ENCODE peak calls at places on chromosomes 12 and 14, in five cellular contexts. H, B, G, J and O are unnamed samples.

GRCh38 chr14:35292051-35292769 is at the start of gene PSMA6:
- DNase-seq in H (peak), B (peak), G (peak), J (peak), O (peak)

GRCh38 chr12:122226366-122227222 is 742 bp upstream of the DIABLO start:
- DNase-seq in H (no peak), B (no peak), G (no peak), J (no peak), O (no peak)

GRCh38 chr14:101862177-101862576 is 100.7 kb downstream of the PPP2R5C start:
- DNase-seq in H (no peak), B (no peak), G (no peak), J (no peak), O (no peak)

GRCh38 chr12:71694099-71694820 is 8.4 kb downstream of the TMEM19 start:
- DNase-seq in H (no peak), B (no peak), G (no peak), J (no peak), O (no peak)

GRCh38 chr12:25904442-25904841 is 54.0 kb upstream of the RASSF8 start:
- DNase-seq in H (no peak), B (no peak), G (no peak), J (no peak), O (no peak)

GRCh38 chr14:93789366-93790130 is 1.3 kb upstream of the PRIMA1 start:
- DNase-seq in H (peak), B (no peak), G (no peak), J (no peak), O (no peak)

GRCh38 chr12:66623455-66623854 is 55.4 kb downstream of the GRIP1 start:
- DNase-seq in H (no peak), B (no peak), G (no peak), J (no peak), O (no peak)

GRCh38 chr14:100674897-100675618 is 51.6 kb upstream of the DLK1 start:
- DNase-seq in H (peak), B (no peak), G (no peak), J (no peak), O (no peak)

GRCh38 chr14:21852061-21852664 is 178.5 kb upstream of the OR4E1 start:
- DNase-seq in H (peak), B (peak), G (peak), J (peak), O (peak)

GRCh38 chr12:124928095-124928911 is 13.9 kb upstream of the UBC start:
- DNase-seq in H (no peak), B (no peak), G (peak), J (peak), O (peak)

GRCh38 chr14:22358726-22359125 is 230.3 kb downstream of the DAD1 start:
- DNase-seq in H (no peak), B (no peak), G (no peak), J (no peak), O (no peak)

GRCh38 chr12:118591-118990 is 52.0 kb downstream of the IQSEC3 start:
- DNase-seq in H (no peak), B (no peak), G (no peak), J (no peak), O (no peak)

GRCh38 chr14:65333926-65334687 is 78.4 kb upstream of the FUT8 start:
- DNase-seq in H (no peak), B (no peak), G (no peak), J (no peak), O (no peak)

GRCh38 chr12:17372508-17372907 is 717.5 kb downstream of the RERGL start:
- DNase-seq in H (no peak), B (no peak), G (no peak), J (no peak), O (no peak)

GRCh38 chr14:20093442-20093841 is 17.1 kb upstream of the OR4K17 start:
- DNase-seq in H (no peak), B (no peak), G (no peak), J (no peak), O (no peak)

GRCh38 chr12:22856120-22856699 is 231.2 kb downstream of the ETNK1 start:
- DNase-seq in H (peak), B (peak), G (peak), J (peak), O (peak)

GRCh38 chr14:77133718-77134338 is 7.8 kb downstream of the ZDHHC22 start:
- DNase-seq in H (no peak), B (peak), G (peak), J (no peak), O (peak)

GRCh38 chr12:532908-533565 is 73.3 kb downstream of the B4GALNT3 start:
- DNase-seq in H (no peak), B (no peak), G (no peak), J (no peak), O (no peak)

GRCh38 chr14:96748371-96748770 is 48.8 kb upstream of the VRK1 start:
- DNase-seq in H (no peak), B (no peak), G (no peak), J (no peak), O (no peak)

GRCh38 chr12:106248177-106248848 is 493 bp upstream of the CKAP4 start:
- DNase-seq in H (no peak), B (peak), G (no peak), J (no peak), O (peak)

GRCh38 chr14:49861581-49861922 is 9.0 kb upstream of the NEMF start:
- DNase-seq in H (peak), B (no peak), G (peak), J (no peak), O (peak)

GRCh38 chr12:6899837-6900519 is 4.6 kb upstream of the LRRC23 start:
- DNase-seq in H (no peak), B (peak), G (no peak), J (no peak), O (no peak)

GRCh38 chr14:33848706-33849454 is 102.0 kb downstream of the EGLN3 start:
- DNase-seq in H (peak), B (peak), G (peak), J (peak), O (peak)

GRCh38 chr12:43669373-43669772 is 89.2 kb downstream of the PUS7L start:
- DNase-seq in H (no peak), B (no peak), G (no peak), J (no peak), O (no peak)

GRCh38 chr14:22423958-22424357 is 165.1 kb downstream of the DAD1 start:
- DNase-seq in H (no peak), B (no peak), G (no peak), J (no peak), O (no peak)

GRCh38 chr14:65073605-65074201 is 28.6 kb downstream of the MAX start:
- DNase-seq in H (no peak), B (peak), G (no peak), J (no peak), O (peak)

GRCh38 chr12:28313631-28314030 is 123.4 kb downstream of the CCDC91 start:
- DNase-seq in H (no peak), B (no peak), G (no peak), J (no peak), O (no peak)

GRCh38 chr14:77276295-77276935 is 5.4 kb upstream of the NGB start:
- DNase-seq in H (no peak), B (no peak), G (no peak), J (no peak), O (no peak)

GRCh38 chr14:69543341-69544249 is 31.1 kb downstream of the CCDC177 start:
- DNase-seq in H (no peak), B (no peak), G (no peak), J (peak), O (no peak)

GRCh38 chr14:22333408-22334274 is 255.4 kb downstream of the DAD1 start:
- DNase-seq in H (no peak), B (peak), G (peak), J (peak), O (peak)

GRCh38 chr12:52795694-52796428 is at the start of gene KRT3:
- DNase-seq in H (no peak), B (no peak), G (no peak), J (no peak), O (no peak)

GRCh38 chr14:52080817-52081755 is 12.2 kb upstream of the NID2 start:
- DNase-seq in H (no peak), B (peak), G (no peak), J (peak), O (no peak)

GRCh38 chr12:29317556-29318363 is 63.2 kb downstream of the ERGIC2 start:
- DNase-seq in H (peak), B (peak), G (peak), J (peak), O (peak)

GRCh38 chr12:133129368-133130037 is 571 bp downstream of the ZNF891 start:
- DNase-seq in H (no peak), B (peak), G (no peak), J (no peak), O (no peak)

GRCh38 chr14:36396798-36397197 is 76.4 kb upstream of the MBIP start:
- DNase-seq in H (no peak), B (no peak), G (no peak), J (no peak), O (no peak)

GRCh38 chr14:59360923-59361794 is 104.0 kb downstream of the GPR135 start:
- DNase-seq in H (peak), B (peak), G (peak), J (peak), O (no peak)

GRCh38 chr12:10154145-10154496 is 17.8 kb downstream of the OLR1 start:
- DNase-seq in H (peak), B (no peak), G (no peak), J (no peak), O (no peak)

GRCh38 chr12:12819752-12820311 is 6.7 kb downstream of the DDX47 start:
- DNase-seq in H (no peak), B (no peak), G (peak), J (no peak), O (no peak)

GRCh38 chr14:69342928-69343525 is 55.1 kb downstream of the ERH start:
- DNase-seq in H (no peak), B (no peak), G (no peak), J (no peak), O (no peak)

GRCh38 chr12:2548095-2548494 is 246.7 kb upstream of the FKBP4 start:
- DNase-seq in H (no peak), B (no peak), G (no peak), J (no peak), O (no peak)
- TF ChIP-seq JUND in H (no peak), B (no peak), G (no peak), J (no peak), O (no peak)

GRCh38 chr14:74863274-74863673 is 12.7 kb downstream of the PROX2 start:
- DNase-seq in H (no peak), B (no peak), G (no peak), J (no peak), O (no peak)

GRCh38 chr14:74866708-74867389 is 9.1 kb downstream of the PROX2 start:
- DNase-seq in H (no peak), B (no peak), G (no peak), J (no peak), O (no peak)

GRCh38 chr14:74864193-74864592 is 11.8 kb downstream of the PROX2 start:
- DNase-seq in H (no peak), B (no peak), G (no peak), J (no peak), O (no peak)

GRCh38 chr14:74867673-74868072 is 8.3 kb downstream of the PROX2 start:
- DNase-seq in H (peak), B (no peak), G (no peak), J (no peak), O (no peak)

GRCh38 chr14:74865156-74865555 is 10.8 kb downstream of the PROX2 start:
- DNase-seq in H (no peak), B (no peak), G (no peak), J (no peak), O (no peak)
- TF ChIP-seq JUND in H (no peak), B (no peak), G (no peak), J (no peak), O (no peak)

GRCh38 chr12:85424581-85425348 is 144.7 kb downstream of the ALX1 start:
- DNase-seq in H (peak), B (peak), G (peak), J (peak), O (peak)
- TF ChIP-seq JUND in H (no peak), B (no peak), G (no peak), J (no peak), O (no peak)

GRCh38 chr12:46268349-46268616 is 560 bp downstream of the SLC38A1 start:
- DNase-seq in H (no peak), B (no peak), G (no peak), J (no peak), O (no peak)
- TF ChIP-seq JUND in H (no peak), B (no peak), G (no peak), J (no peak), O (no peak)

DNA sequence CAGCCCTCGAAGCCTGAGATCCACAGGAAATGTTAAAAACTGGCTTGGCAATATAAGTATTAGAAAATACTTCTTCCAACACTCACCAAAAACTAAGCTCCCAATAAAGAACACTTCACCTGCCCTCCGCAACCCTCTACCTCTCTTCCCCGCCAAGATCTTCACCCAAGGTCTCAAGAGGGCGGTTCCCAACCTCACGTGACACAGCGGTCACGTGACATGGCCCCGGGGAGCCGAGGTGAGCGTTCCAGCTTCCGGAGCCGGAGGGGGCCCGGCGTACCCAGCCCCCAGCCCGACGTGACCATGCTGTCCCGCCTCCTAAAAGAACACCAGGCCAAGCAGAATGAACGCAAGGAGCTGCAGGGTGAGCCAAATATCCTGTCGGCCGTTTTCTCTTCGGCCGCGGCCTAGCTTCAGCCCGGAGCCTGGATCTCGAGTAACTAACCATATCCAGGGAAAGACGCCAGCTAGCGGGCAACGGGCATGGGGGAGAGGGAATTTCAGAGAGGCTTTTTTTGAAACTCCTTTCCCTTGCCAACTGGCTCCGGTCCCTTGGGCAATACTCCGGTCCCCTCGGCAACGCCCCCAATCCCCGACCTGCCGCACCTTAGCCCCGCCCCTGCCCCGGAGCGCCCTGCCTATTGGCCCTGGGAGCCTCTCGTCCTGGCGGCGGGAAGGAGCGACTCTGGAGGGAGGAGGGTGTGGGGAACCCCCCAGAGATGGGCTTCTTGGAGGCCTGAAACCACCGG is at the start of gene BLOC1S1:
- DNase-seq in H (peak), B (peak), G (peak), J (peak), O (peak)
- TF ChIP-seq JUND in H (no peak), B (no peak), G (no peak), J (no peak), O (no peak)

GRCh38 chr12:39145175-39145999 is 240.0 kb upstream of the CPNE8 start:
- DNase-seq in H (peak), B (no peak), G (no peak), J (no peak), O (no peak)
- TF ChIP-seq JUND in H (no peak), B (no peak), G (no peak), J (no peak), O (no peak)

GRCh38 chr12:15208871-15209656 is 12.2 kb downstream of the RERG start:
- DNase-seq in H (no peak), B (no peak), G (no peak), J (no peak), O (no peak)
- TF ChIP-seq JUND in H (no peak), B (no peak), G (no peak), J (no peak), O (no peak)

GRCh38 chr12:92210062-92210461 is 64.4 kb upstream of the BTG1 start:
- DNase-seq in H (no peak), B (no peak), G (no peak), J (no peak), O (no peak)
- TF ChIP-seq JUND in H (no peak), B (no peak), G (no peak), J (no peak), O (no peak)

GRCh38 chr14:91254456-91254855 is 10.0 kb upstream of the GPR68 start:
- DNase-seq in H (no peak), B (no peak), G (no peak), J (no peak), O (no peak)
- TF ChIP-seq JUND in H (no peak), B (no peak), G (no peak), J (no peak), O (no peak)

DNA sequence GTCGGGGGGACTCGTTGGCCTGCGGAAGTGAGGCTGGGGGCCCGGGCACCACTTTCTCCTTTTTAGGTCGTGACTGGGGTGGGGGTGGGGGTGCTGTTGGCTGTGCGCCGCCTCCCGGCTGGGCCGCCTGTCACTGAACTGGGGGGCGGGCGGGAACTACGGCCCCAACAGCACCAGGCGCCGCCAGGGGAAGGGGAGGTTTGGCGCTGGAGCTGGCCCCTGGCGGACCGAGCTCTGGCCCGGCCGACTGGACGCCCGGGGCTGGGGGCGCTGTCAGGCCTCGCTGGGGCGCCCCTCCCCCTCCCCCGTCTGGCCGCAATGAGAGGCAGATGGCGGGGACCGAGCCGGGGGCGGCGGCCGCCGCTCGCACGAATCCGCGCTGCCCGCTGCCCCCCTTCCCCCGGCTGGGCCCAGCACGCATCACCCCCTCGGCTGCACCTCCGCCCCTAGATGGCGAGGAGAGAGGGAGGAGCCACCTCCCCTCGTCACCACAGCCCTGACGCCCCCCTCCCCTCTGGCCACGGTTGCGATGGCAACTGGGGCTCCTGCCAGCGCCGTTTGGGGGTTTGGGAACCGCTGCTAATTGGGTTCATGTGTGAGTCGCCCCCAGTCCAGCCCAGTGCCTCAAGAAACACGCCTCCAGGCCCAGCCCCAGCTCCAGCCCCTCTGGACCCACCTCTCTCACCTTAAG is 723 bp downstream of the NFATC4 start:
- DNase-seq in H (peak), B (no peak), G (peak), J (no peak), O (no peak)
- TF ChIP-seq JUND in H (no peak), B (no peak), G (no peak), J (no peak), O (no peak)